ENCODE peak calls at places on chromosomes 5 and 9, in seven cellular contexts. Q is IMR-90, I is endothelial cell, L is fibroblast of the conjunctiva, K is EL, F is stomach, B is H4. S is an unnamed sample.
A peak's percentile ranks its signal among the peaks of the same experiment; 100 is the strongest.

GRCh38 chr5:9399094-9399493 is 146.8 kb downstream of the SEMA5A start:
- DNase-seq in Q (no peak), I (no peak), L (no peak), K (no peak), F (no peak), B (no peak), S (no peak)

GRCh38 chr9:19232117-19232829 is 1.8 kb downstream of the DENND4C start:
- DNase-seq in Q (peak; percentile 2), I (no peak), L (no peak), K (peak; percentile 12), F (no peak), B (no peak), S (no peak)

GRCh38 chr9:93079371-93079770 is 16.6 kb upstream of the CARD19 start:
- DNase-seq in Q (no peak), I (no peak), L (no peak), K (no peak), F (no peak), B (no peak), S (no peak)

GRCh38 chr9:136219276-136219675 is 14.3 kb upstream of the LHX3 start:
- DNase-seq in Q (peak; percentile 58), I (no peak), L (peak; percentile 56), K (peak; percentile 44), F (no peak), B (peak; percentile 58), S (no peak)

GRCh38 chr5:82347213-82347947 is 69.2 kb upstream of the RPS23 start:
- DNase-seq in Q (peak; percentile 90), I (no peak), L (no peak), K (peak; percentile 71), F (no peak), B (peak; percentile 45), S (no peak)

GRCh38 chr5:160846642-160847041 is 5.4 kb downstream of the ATP10B start:
- DNase-seq in Q (no peak), I (no peak), L (no peak), K (no peak), F (no peak), B (no peak), S (no peak)

GRCh38 chr5:130335116-130335515 is 430.9 kb downstream of the CHSY3 start:
- DNase-seq in Q (no peak), I (no peak), L (no peak), K (no peak), F (no peak), B (peak; percentile 39), S (no peak)

GRCh38 chr9:7536310-7536939 is 263.2 kb downstream of the DMAC1 start:
- DNase-seq in Q (peak; percentile 56), I (peak; percentile 52), L (peak; percentile 39), K (peak; percentile 21), F (peak; percentile 32), B (peak; percentile 6), S (peak; percentile 48)

GRCh38 chr5:8869932-8870331 is 675.9 kb downstream of the SEMA5A start:
- DNase-seq in Q (no peak), I (no peak), L (no peak), K (no peak), F (no peak), B (no peak), S (no peak)

GRCh38 chr5:17966636-17967402 is 332.6 kb downstream of the TAF11L14 start:
- DNase-seq in Q (no peak), I (no peak), L (no peak), K (no peak), F (no peak), B (peak; percentile 52), S (no peak)

GRCh38 chr9:117704024-117704575 is at the start of gene TLR4:
- DNase-seq in Q (no peak), I (peak; percentile 22), L (peak; percentile 64), K (peak; percentile 88), F (peak; percentile 54), B (peak; percentile 64), S (no peak)

GRCh38 chr5:7802855-7803254 is 48.1 kb downstream of the CFAP90 start:
- DNase-seq in Q (no peak), I (no peak), L (no peak), K (no peak), F (no peak), B (peak; percentile 13), S (no peak)

S was measured in iPS DF 6.9.